ENCODE peak calls at places on chromosomes 5 and 9, in nine cellular contexts. T is GM19239; I is CD8-positive, alpha-beta T cell; Q is stimulated activated CD8-positive, alpha-beta memory T cell treated with anti-CD3 and anti-CD28 coated beads, Interleukin-2, amount 100 ng/mL, for 48 hours; O is GM23338; H is H4; V is T-helper 1 cell; A is SW480; Y is cardiac muscle cell. P is an unnamed sample.
A peak's percentile ranks its signal among the peaks of the same experiment; 100 is the strongest.

GRCh38 chr9:105483618-105484017 is 35.8 kb downstream of the FSD1L start:
- DNase-seq in T (no peak), I (no peak), Q (no peak), O (no peak), H (no peak), V (no peak), A (no peak), Y (no peak), P (no peak)

GRCh38 chr9:96199006-96199405 is 103.0 kb downstream of the HSD17B3 start:
- DNase-seq in T (no peak), I (no peak), Q (no peak), O (no peak), H (no peak), V (no peak), A (no peak), Y (no peak), P (no peak)

GRCh38 chr9:120434532-120434931 is 145.4 kb downstream of the CDK5RAP2 start:
- DNase-seq in T (no peak), I (no peak), Q (no peak), O (no peak), H (no peak), V (no peak), A (no peak), Y (peak; percentile 94), P (no peak)

GRCh38 chr9:40913096-40913719 is 215.3 kb downstream of the FOXD4L6 start:
- DNase-seq in T (no peak), I (no peak), Q (no peak), O (no peak), H (no peak), V (no peak), A (no peak), Y (no peak), P (no peak)

GRCh38 chr9:136713555-136713949 is 1.2 kb downstream of the DIPK1B start:
- DNase-seq in T (no peak), I (no peak), Q (no peak), O (no peak), H (no peak), V (no peak), A (no peak), Y (no peak), P (no peak)

GRCh38 chr5:160513485-160513884 is 91.8 kb downstream of the PTTG1 start:
- DNase-seq in T (no peak), I (no peak), Q (no peak), O (no peak), H (no peak), V (no peak), A (no peak), Y (no peak), P (no peak)

GRCh38 chr5:95876782-95877181 is 54.3 kb upstream of the GLRX start:
- DNase-seq in T (no peak), I (no peak), Q (no peak), O (no peak), H (no peak), V (no peak), A (no peak), Y (no peak), P (no peak)

GRCh38 chr5:174003795-174004194 is 14.8 kb downstream of the C5orf47 start:
- DNase-seq in T (no peak), I (no peak), Q (no peak), O (no peak), H (no peak), V (no peak), A (no peak), Y (no peak), P (no peak)

GRCh38 chr9:99557816-99558215 is 263.9 kb upstream of the NR4A3 start:
- DNase-seq in T (no peak), I (no peak), Q (no peak), O (no peak), H (no peak), V (no peak), A (no peak), Y (no peak), P (no peak)

GRCh38 chr9:123556464-123557435 is 200.8 kb downstream of the CRB2 start:
- DNase-seq in T (no peak), I (no peak), Q (no peak), O (no peak), H (no peak), V (no peak), A (no peak), Y (no peak), P (no peak)

GRCh38 chr5:69350664-69351063 is 18.1 kb upstream of the CCDC125 start:
- DNase-seq in T (no peak), I (no peak), Q (no peak), O (no peak), H (no peak), V (no peak), A (no peak), Y (no peak), P (no peak)

P was measured in NCI-H2029 treated with DMSO at 0.1 percent for 48 hours.